ENCODE peak calls at places on chromosomes 4 and X, in four cellular contexts. I, L, B and X are unnamed samples.

GRCh38 chr4:1094336-1094690 is 19.1 kb downstream of the RNF212 start:
- DNase-seq in I (no peak), L (no peak), B (no peak), X (no peak)

GRCh38 chr4:86961605-86962295 is 26.9 kb downstream of the AFF1 start:
- DNase-seq in I (no peak), L (no peak), B (no peak), X (no peak)

GRCh38 chr4:41125558-41126311 is 88.6 kb downstream of the APBB2 start:
- DNase-seq in I (no peak), L (no peak), B (no peak), X (no peak)

GRCh38 chrX:1661048-1661921 is 46.4 kb downstream of the ASMT start:
- DNase-seq in I (peak; percentile 79), L (peak; percentile 64), B (no peak), X (no peak)

GRCh38 chr4:141853091-141853734 is 216.8 kb downstream of the IL15 start:
- DNase-seq in I (no peak), L (no peak), B (no peak), X (peak; percentile 25)

GRCh38 chrX:74434336-74434735 is 13.0 kb downstream of the SLC16A2 start:
- DNase-seq in I (no peak), L (no peak), B (no peak), X (no peak)

GRCh38 chr4:23930750-23931488 is 41.1 kb upstream of the PPARGC1A start:
- DNase-seq in I (peak; percentile 61), L (peak; percentile 94), B (peak; percentile 16), X (peak; percentile 41)

GRCh38 chr4:32396504-32396903 is 1676.3 kb downstream of the PCDH7 start:
- DNase-seq in I (no peak), L (no peak), B (no peak), X (no peak)

GRCh38 chr4:141972950-141973349 is 336.6 kb downstream of the IL15 start:
- DNase-seq in I (no peak), L (no peak), B (no peak), X (no peak)

GRCh38 chr4:55397024-55397520 is 1.3 kb downstream of the TMEM165 start:
- DNase-seq in I (no peak), L (no peak), B (no peak), X (no peak)

GRCh38 chr4:84915396-84915780 is 51.1 kb downstream of the WDFY3 start:
- DNase-seq in I (no peak), L (no peak), B (no peak), X (no peak)
- H3K4me1 ChIP-seq in I (peaks cover 46% of the 10 kb centered on the region), L (no peaks in the 10 kb centered on the region), B (peaks cover 39% of the 10 kb centered on the region), X (peaks cover 4% of the 10 kb centered on the region)

GRCh38 chrX:103535206-103535605 is 15.9 kb upstream of the RAB40A start:
- DNase-seq in I (no peak), L (no peak), B (no peak), X (no peak)

GRCh38 chrX:103530540-103530939 is 11.3 kb upstream of the RAB40A start:
- DNase-seq in I (no peak), L (no peak), B (no peak), X (no peak)

GRCh38 chrX:103531002-103531401 is 11.7 kb upstream of the RAB40A start:
- DNase-seq in I (no peak), L (no peak), B (no peak), X (no peak)

GRCh38 chrX:103536071-103536470 is 16.8 kb upstream of the RAB40A start:
- DNase-seq in I (no peak), L (no peak), B (no peak), X (no peak)

DNA sequence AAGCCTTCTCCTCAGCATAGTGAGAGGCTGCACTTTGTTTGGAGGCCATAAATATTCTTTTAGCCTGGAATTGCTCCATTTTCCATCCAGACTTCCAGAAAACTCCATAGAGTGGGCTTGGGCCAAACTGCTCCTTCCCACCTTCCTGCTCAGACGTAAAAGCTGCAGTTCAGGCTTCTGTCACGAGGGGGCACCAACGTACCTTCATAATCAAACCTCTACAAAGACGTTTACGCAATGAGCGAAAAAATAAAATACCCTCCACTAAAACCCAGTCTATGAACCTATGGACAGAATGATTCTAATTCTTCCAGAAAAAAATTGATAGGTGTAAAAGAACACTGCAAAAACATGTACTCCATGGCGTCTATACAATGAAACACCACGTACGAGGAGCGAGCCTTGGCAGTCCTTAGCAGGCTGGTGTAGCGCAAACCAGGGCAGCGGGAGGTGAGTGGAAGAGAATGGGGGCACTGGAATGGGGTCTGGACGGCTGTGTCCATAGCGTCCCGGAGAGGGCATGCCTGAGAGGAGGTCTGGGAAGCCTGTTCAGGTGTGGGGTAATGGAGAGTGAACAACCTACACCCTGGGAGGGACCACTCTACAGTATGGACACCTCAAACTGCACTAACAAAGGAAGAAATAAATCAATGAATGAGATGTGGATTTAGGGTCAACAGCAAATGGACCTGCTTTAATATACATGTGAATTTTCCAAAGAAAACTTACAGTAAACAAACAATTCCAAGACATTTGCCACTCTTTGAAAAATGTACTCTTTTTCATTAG is 14.3 kb upstream of the RAB40A start:
- DNase-seq in I (peak; percentile 65), L (peak; percentile 64), B (peak; percentile 81), X (peak; percentile 41)
- H3K4me1 ChIP-seq in I (no peaks in the 10 kb centered on the region), L (no peaks in the 10 kb centered on the region), B (peaks cover 16% of the 10 kb centered on the region), X (no peaks in the 10 kb centered on the region)

DNA sequence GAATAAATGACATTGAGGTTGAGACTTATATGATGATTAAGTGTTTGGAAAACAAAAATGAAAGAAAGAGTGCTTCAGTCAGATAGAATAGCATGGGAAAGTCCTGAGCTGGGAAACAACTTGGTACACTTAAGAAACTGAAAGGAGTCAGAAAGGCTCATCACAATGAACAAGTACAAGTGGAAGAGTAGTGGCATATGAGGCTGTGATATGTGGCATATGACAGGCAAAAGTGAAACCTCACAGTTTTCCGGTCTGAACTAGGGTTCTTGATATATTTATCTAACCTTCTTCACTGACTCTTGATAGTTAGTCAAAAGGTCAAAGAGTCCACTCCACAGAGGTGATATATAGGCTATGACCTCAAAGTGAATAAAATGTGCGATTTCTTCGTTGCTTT is 537.1 kb upstream of the CXorf51A start:
- DNase-seq in I (no peak), L (no peak), B (no peak), X (no peak)
- H3K4me1 ChIP-seq in I (no peaks in the 10 kb centered on the region), L (no peaks in the 10 kb centered on the region), B (no peaks in the 10 kb centered on the region), X (no peaks in the 10 kb centered on the region)

GRCh38 chr4:186684889-186685309 is 38.8 kb downstream of the FAT1 start:
- DNase-seq in I (no peak), L (no peak), B (no peak), X (no peak)
- H3K4me1 ChIP-seq in I (peaks cover 16% of the 10 kb centered on the region), L (no peaks in the 10 kb centered on the region), B (peaks cover 64% of the 10 kb centered on the region), X (peaks cover 26% of the 10 kb centered on the region)

GRCh38 chr4:2786152-2786671 is 6.7 kb upstream of the SH3BP2 start:
- DNase-seq in I (peak; percentile 35), L (peak; percentile 49), B (no peak), X (peak; percentile 56)

GRCh38 chr4:2788532-2789103 is 4.3 kb upstream of the SH3BP2 start:
- DNase-seq in I (peak; percentile 36), L (peak; percentile 86), B (peak; percentile 12), X (peak; percentile 51)

GRCh38 chr4:2786794-2787229 is 6.1 kb upstream of the SH3BP2 start:
- DNase-seq in I (no peak), L (peak; percentile 53), B (no peak), X (peak; percentile 50)

GRCh38 chr4:2788101-2788500 is 4.8 kb upstream of the SH3BP2 start:
- DNase-seq in I (peak; percentile 29), L (peak; percentile 45), B (no peak), X (no peak)

DNA sequence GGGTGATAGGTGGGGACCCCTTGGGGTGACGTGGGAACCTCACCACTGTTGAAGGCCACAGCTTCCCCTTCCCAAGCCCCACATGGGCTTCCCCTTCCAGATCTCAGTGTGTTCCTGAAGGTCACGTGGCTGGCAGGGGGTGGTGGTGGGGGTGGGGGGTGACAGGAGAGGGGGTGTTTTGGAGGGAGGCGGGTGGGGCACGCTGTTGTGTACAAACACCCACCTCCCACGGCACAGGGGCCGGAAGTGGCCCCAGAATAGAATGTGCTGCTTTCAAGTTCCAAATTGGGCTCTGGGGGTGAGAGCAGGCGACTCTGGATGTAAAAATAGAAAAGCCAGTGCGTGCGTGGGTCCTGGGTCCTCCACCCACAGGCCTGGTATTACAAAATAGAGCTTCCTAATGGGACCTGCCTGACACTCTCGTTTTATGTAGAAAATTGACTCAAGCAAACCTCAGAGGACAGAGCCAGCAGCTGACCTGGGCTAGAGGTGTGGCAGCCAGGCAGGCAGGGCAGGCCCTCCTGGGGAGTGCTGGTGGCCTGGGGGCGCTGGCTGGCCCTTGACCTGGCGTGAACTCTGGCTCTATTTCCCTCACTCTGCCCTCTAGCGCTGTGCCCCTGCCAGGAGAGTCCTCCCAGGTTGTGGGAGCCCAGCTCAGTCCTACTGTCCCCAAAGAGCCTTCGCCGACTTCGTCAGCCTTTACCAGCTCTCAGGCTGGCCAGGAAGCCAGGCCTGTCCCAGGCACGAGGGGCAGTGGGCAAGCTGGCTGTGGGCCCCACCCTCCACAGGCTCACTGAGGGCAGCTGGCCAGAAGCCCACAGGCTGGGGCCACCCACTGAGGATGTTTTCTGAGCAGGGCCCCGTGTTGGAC is 5.4 kb upstream of the SH3BP2 start:
- DNase-seq in I (peak; percentile 64), L (peak; percentile 51), B (peak; percentile 21), X (no peak)
- H3K4me1 ChIP-seq in I (peaks cover 48% of the 10 kb centered on the region), L (no peaks in the 10 kb centered on the region), B (peaks cover 49% of the 10 kb centered on the region), X (peaks cover 23% of the 10 kb centered on the region)